ENCODE peak calls at places on chromosomes 4 and X, in seven cellular contexts. One of them, this sample, is unnamed.

GRCh38 chrX:35104626-35105025 is 162.0 kb downstream of the FAM47B start:
- DNase-seq in GM06990: no peak
- DNase-seq in H7: no peak
- DNase-seq in stimulated activated CD4-positive, alpha-beta T cell treated with anti-CD3 and anti-CD28 coated beads, Interleukin-15, amount 100 ng/mL, for 24 hours: no peak
- DNase-seq in activated CD4-positive, alpha-beta T cell treated with anti-CD3 and anti-CD28 coated beads, Interleukin-2, amount 50 U/mL, for 48 hours: no peak
- DNase-seq in activated CD8-positive, alpha-beta memory T cell treated with anti-CD3 and anti-CD28 coated beads for 1 hour: no peak
- DNase-seq in nephron progenitor cell: no peak
- DNase-seq in this sample: no peak

GRCh38 chr4:158860856-158861255 is 92.0 kb downstream of the FNIP2 start:
- DNase-seq in activated CD4-positive, alpha-beta T cell treated with anti-CD3 and anti-CD28 coated beads, Interleukin-2, amount 50 U/mL, for 48 hours: no peak
- DNase-seq in activated CD8-positive, alpha-beta memory T cell treated with anti-CD3 and anti-CD28 coated beads for 1 hour: no peak
- DNase-seq in GM06990: no peak
- DNase-seq in nephron progenitor cell: no peak
- DNase-seq in H7: no peak
- DNase-seq in stimulated activated CD4-positive, alpha-beta T cell treated with anti-CD3 and anti-CD28 coated beads, Interleukin-15, amount 100 ng/mL, for 24 hours: no peak
- DNase-seq in this sample: no peak

GRCh38 chrX:49760288-49760885 is 64.6 kb upstream of the PAGE1 start:
- DNase-seq in activated CD8-positive, alpha-beta memory T cell treated with anti-CD3 and anti-CD28 coated beads for 1 hour: no peak
- DNase-seq in nephron progenitor cell: no peak
- DNase-seq in GM06990: no peak
- DNase-seq in H7: no peak
- DNase-seq in stimulated activated CD4-positive, alpha-beta T cell treated with anti-CD3 and anti-CD28 coated beads, Interleukin-15, amount 100 ng/mL, for 24 hours: no peak
- DNase-seq in activated CD4-positive, alpha-beta T cell treated with anti-CD3 and anti-CD28 coated beads, Interleukin-2, amount 50 U/mL, for 48 hours: no peak
- DNase-seq in this sample: no peak

GRCh38 chr4:143713556-143714289 is 13.2 kb upstream of the FREM3 start:
- DNase-seq in stimulated activated CD4-positive, alpha-beta T cell treated with anti-CD3 and anti-CD28 coated beads, Interleukin-15, amount 100 ng/mL, for 24 hours: no peak
- DNase-seq in nephron progenitor cell: no peak
- DNase-seq in GM06990: no peak
- DNase-seq in activated CD4-positive, alpha-beta T cell treated with anti-CD3 and anti-CD28 coated beads, Interleukin-2, amount 50 U/mL, for 48 hours: no peak
- DNase-seq in H7: no peak
- DNase-seq in activated CD8-positive, alpha-beta memory T cell treated with anti-CD3 and anti-CD28 coated beads for 1 hour: no peak
- DNase-seq in this sample: no peak

GRCh38 chr4:121800638-121800960 is 524 bp upstream of the EXOSC9 start:
- DNase-seq in nephron progenitor cell: no peak
- DNase-seq in activated CD8-positive, alpha-beta memory T cell treated with anti-CD3 and anti-CD28 coated beads for 1 hour: no peak
- DNase-seq in stimulated activated CD4-positive, alpha-beta T cell treated with anti-CD3 and anti-CD28 coated beads, Interleukin-15, amount 100 ng/mL, for 24 hours: no peak
- DNase-seq in GM06990: no peak
- DNase-seq in H7: no peak
- DNase-seq in activated CD4-positive, alpha-beta T cell treated with anti-CD3 and anti-CD28 coated beads, Interleukin-2, amount 50 U/mL, for 48 hours: no peak
- DNase-seq in this sample: no peak

GRCh38 chr4:157739237-157739636 is 433.6 kb downstream of the GASK1B start:
- DNase-seq in GM06990: no peak
- DNase-seq in activated CD4-positive, alpha-beta T cell treated with anti-CD3 and anti-CD28 coated beads, Interleukin-2, amount 50 U/mL, for 48 hours: no peak
- DNase-seq in nephron progenitor cell: no peak
- DNase-seq in activated CD8-positive, alpha-beta memory T cell treated with anti-CD3 and anti-CD28 coated beads for 1 hour: no peak
- DNase-seq in stimulated activated CD4-positive, alpha-beta T cell treated with anti-CD3 and anti-CD28 coated beads, Interleukin-15, amount 100 ng/mL, for 24 hours: no peak
- DNase-seq in H7: no peak
- DNase-seq in this sample: peak

GRCh38 chr4:16914208-16914607 is 15.8 kb upstream of the LDB2 start:
- DNase-seq in activated CD4-positive, alpha-beta T cell treated with anti-CD3 and anti-CD28 coated beads, Interleukin-2, amount 50 U/mL, for 48 hours: no peak
- DNase-seq in nephron progenitor cell: no peak
- DNase-seq in GM06990: no peak
- DNase-seq in activated CD8-positive, alpha-beta memory T cell treated with anti-CD3 and anti-CD28 coated beads for 1 hour: no peak
- DNase-seq in stimulated activated CD4-positive, alpha-beta T cell treated with anti-CD3 and anti-CD28 coated beads, Interleukin-15, amount 100 ng/mL, for 24 hours: no peak
- DNase-seq in H7: peak
- DNase-seq in this sample: peak

GRCh38 chr4:10403633-10404445 is 53.4 kb downstream of the ZNF518B start:
- DNase-seq in stimulated activated CD4-positive, alpha-beta T cell treated with anti-CD3 and anti-CD28 coated beads, Interleukin-15, amount 100 ng/mL, for 24 hours: no peak
- DNase-seq in H7: peak
- DNase-seq in GM06990: no peak
- DNase-seq in activated CD4-positive, alpha-beta T cell treated with anti-CD3 and anti-CD28 coated beads, Interleukin-2, amount 50 U/mL, for 48 hours: no peak
- DNase-seq in nephron progenitor cell: no peak
- DNase-seq in activated CD8-positive, alpha-beta memory T cell treated with anti-CD3 and anti-CD28 coated beads for 1 hour: no peak
- DNase-seq in this sample: peak

GRCh38 chrX:101385026-101385684 is 836 bp downstream of the BTK start:
- DNase-seq in activated CD8-positive, alpha-beta memory T cell treated with anti-CD3 and anti-CD28 coated beads for 1 hour: no peak
- DNase-seq in H7: no peak
- DNase-seq in stimulated activated CD4-positive, alpha-beta T cell treated with anti-CD3 and anti-CD28 coated beads, Interleukin-15, amount 100 ng/mL, for 24 hours: no peak
- DNase-seq in GM06990: no peak
- DNase-seq in activated CD4-positive, alpha-beta T cell treated with anti-CD3 and anti-CD28 coated beads, Interleukin-2, amount 50 U/mL, for 48 hours: no peak
- DNase-seq in nephron progenitor cell: no peak
- DNase-seq in this sample: no peak

GRCh38 chrX:40086569-40087335 is 11.0 kb downstream of the BCOR start:
- DNase-seq in stimulated activated CD4-positive, alpha-beta T cell treated with anti-CD3 and anti-CD28 coated beads, Interleukin-15, amount 100 ng/mL, for 24 hours: no peak
- DNase-seq in GM06990: no peak
- DNase-seq in nephron progenitor cell: no peak
- DNase-seq in H7: peak
- DNase-seq in activated CD4-positive, alpha-beta T cell treated with anti-CD3 and anti-CD28 coated beads, Interleukin-2, amount 50 U/mL, for 48 hours: no peak
- DNase-seq in activated CD8-positive, alpha-beta memory T cell treated with anti-CD3 and anti-CD28 coated beads for 1 hour: no peak
- DNase-seq in this sample: no peak

GRCh38 chr4:139301821-139302611 is at the start of gene NDUFC1:
- DNase-seq in nephron progenitor cell: peak
- DNase-seq in GM06990: peak
- DNase-seq in stimulated activated CD4-positive, alpha-beta T cell treated with anti-CD3 and anti-CD28 coated beads, Interleukin-15, amount 100 ng/mL, for 24 hours: peak
- DNase-seq in activated CD4-positive, alpha-beta T cell treated with anti-CD3 and anti-CD28 coated beads, Interleukin-2, amount 50 U/mL, for 48 hours: peak
- DNase-seq in H7: peak
- DNase-seq in activated CD8-positive, alpha-beta memory T cell treated with anti-CD3 and anti-CD28 coated beads for 1 hour: peak
- DNase-seq in this sample: peak

GRCh38 chr4:151610229-151610628 is 150.6 kb downstream of the GATB start:
- DNase-seq in activated CD4-positive, alpha-beta T cell treated with anti-CD3 and anti-CD28 coated beads, Interleukin-2, amount 50 U/mL, for 48 hours: no peak
- DNase-seq in GM06990: no peak
- DNase-seq in activated CD8-positive, alpha-beta memory T cell treated with anti-CD3 and anti-CD28 coated beads for 1 hour: no peak
- DNase-seq in nephron progenitor cell: no peak
- DNase-seq in stimulated activated CD4-positive, alpha-beta T cell treated with anti-CD3 and anti-CD28 coated beads, Interleukin-15, amount 100 ng/mL, for 24 hours: no peak
- DNase-seq in H7: no peak
- DNase-seq in this sample: no peak

GRCh38 chr4:20773144-20773997 is 73.1 kb downstream of the PACRGL start:
- DNase-seq in GM06990: peak
- DNase-seq in activated CD8-positive, alpha-beta memory T cell treated with anti-CD3 and anti-CD28 coated beads for 1 hour: no peak
- DNase-seq in nephron progenitor cell: peak
- DNase-seq in activated CD4-positive, alpha-beta T cell treated with anti-CD3 and anti-CD28 coated beads, Interleukin-2, amount 50 U/mL, for 48 hours: peak
- DNase-seq in H7: peak
- DNase-seq in stimulated activated CD4-positive, alpha-beta T cell treated with anti-CD3 and anti-CD28 coated beads, Interleukin-15, amount 100 ng/mL, for 24 hours: peak
- DNase-seq in this sample: peak

GRCh38 chr4:20354120-20354519 is 102.4 kb downstream of the SLIT2 start:
- DNase-seq in GM06990: no peak
- DNase-seq in activated CD8-positive, alpha-beta memory T cell treated with anti-CD3 and anti-CD28 coated beads for 1 hour: no peak
- DNase-seq in activated CD4-positive, alpha-beta T cell treated with anti-CD3 and anti-CD28 coated beads, Interleukin-2, amount 50 U/mL, for 48 hours: no peak
- DNase-seq in stimulated activated CD4-positive, alpha-beta T cell treated with anti-CD3 and anti-CD28 coated beads, Interleukin-15, amount 100 ng/mL, for 24 hours: no peak
- DNase-seq in nephron progenitor cell: peak
- DNase-seq in H7: peak
- DNase-seq in this sample: no peak

GRCh38 chr4:147354994-147355393 is 125.9 kb upstream of the EDNRA start:
- DNase-seq in H7: no peak
- DNase-seq in activated CD8-positive, alpha-beta memory T cell treated with anti-CD3 and anti-CD28 coated beads for 1 hour: no peak
- DNase-seq in nephron progenitor cell: no peak
- DNase-seq in stimulated activated CD4-positive, alpha-beta T cell treated with anti-CD3 and anti-CD28 coated beads, Interleukin-15, amount 100 ng/mL, for 24 hours: no peak
- DNase-seq in GM06990: no peak
- DNase-seq in activated CD4-positive, alpha-beta T cell treated with anti-CD3 and anti-CD28 coated beads, Interleukin-2, amount 50 U/mL, for 48 hours: no peak
- DNase-seq in this sample: no peak